ENCODE peak calls at places on chromosomes 12 and 14, in six cellular contexts. One of them, this sample, is unnamed.

GRCh38 chr14:75506930-75507329 is 15.3 kb upstream of the BATF start:
- DNase-seq in C1 segment of cervical spinal cord: no peak
- DNase-seq in non-pigmented ciliary epithelial cell: no peak
- DNase-seq in HEK293T: no peak
- DNase-seq in AML-193: no peak
- DNase-seq in stimulated activated CD4-positive, alpha-beta T cell treated with anti-CD3 and anti-CD28 coated beads, Interleukin-12 subunit alpha, Interleukin-12 subunit beta, amount 100 ng/mL, for 4 hours: no peak
- DNase-seq in this sample: no peak

GRCh38 chr12:15163577-15163976 is 57.6 kb downstream of the RERG start:
- DNase-seq in C1 segment of cervical spinal cord: no peak
- DNase-seq in non-pigmented ciliary epithelial cell: no peak
- DNase-seq in HEK293T: no peak
- DNase-seq in AML-193: no peak
- DNase-seq in stimulated activated CD4-positive, alpha-beta T cell treated with anti-CD3 and anti-CD28 coated beads, Interleukin-12 subunit alpha, Interleukin-12 subunit beta, amount 100 ng/mL, for 4 hours: no peak
- DNase-seq in this sample: no peak

GRCh38 chr12:1611775-1612174 is 17.3 kb upstream of the WNT5B start:
- DNase-seq in C1 segment of cervical spinal cord: no peak
- DNase-seq in non-pigmented ciliary epithelial cell: peak
- DNase-seq in HEK293T: no peak
- DNase-seq in AML-193: peak
- DNase-seq in stimulated activated CD4-positive, alpha-beta T cell treated with anti-CD3 and anti-CD28 coated beads, Interleukin-12 subunit alpha, Interleukin-12 subunit beta, amount 100 ng/mL, for 4 hours: no peak
- DNase-seq in this sample: no peak

GRCh38 chr12:26878661-26879119 is 45.7 kb upstream of the ITPR2 start:
- DNase-seq in C1 segment of cervical spinal cord: no peak
- DNase-seq in non-pigmented ciliary epithelial cell: no peak
- DNase-seq in HEK293T: no peak
- DNase-seq in AML-193: no peak
- DNase-seq in stimulated activated CD4-positive, alpha-beta T cell treated with anti-CD3 and anti-CD28 coated beads, Interleukin-12 subunit alpha, Interleukin-12 subunit beta, amount 100 ng/mL, for 4 hours: no peak
- DNase-seq in this sample: no peak

GRCh38 chr14:29637406-29637805 is 290.2 kb downstream of the PRKD1 start:
- DNase-seq in C1 segment of cervical spinal cord: peak
- DNase-seq in non-pigmented ciliary epithelial cell: peak
- DNase-seq in HEK293T: no peak
- DNase-seq in AML-193: no peak
- DNase-seq in stimulated activated CD4-positive, alpha-beta T cell treated with anti-CD3 and anti-CD28 coated beads, Interleukin-12 subunit alpha, Interleukin-12 subunit beta, amount 100 ng/mL, for 4 hours: no peak
- DNase-seq in this sample: no peak

GRCh38 chr12:70660620-70661219 is 23.5 kb upstream of the PTPRB start:
- DNase-seq in C1 segment of cervical spinal cord: no peak
- DNase-seq in non-pigmented ciliary epithelial cell: peak
- DNase-seq in HEK293T: no peak
- DNase-seq in AML-193: no peak
- DNase-seq in stimulated activated CD4-positive, alpha-beta T cell treated with anti-CD3 and anti-CD28 coated beads, Interleukin-12 subunit alpha, Interleukin-12 subunit beta, amount 100 ng/mL, for 4 hours: no peak
- DNase-seq in this sample: no peak

GRCh38 chr14:80127466-80127865 is 83.8 kb downstream of the DIO2 start:
- DNase-seq in C1 segment of cervical spinal cord: no peak
- DNase-seq in non-pigmented ciliary epithelial cell: no peak
- DNase-seq in HEK293T: no peak
- DNase-seq in AML-193: no peak
- DNase-seq in stimulated activated CD4-positive, alpha-beta T cell treated with anti-CD3 and anti-CD28 coated beads, Interleukin-12 subunit alpha, Interleukin-12 subunit beta, amount 100 ng/mL, for 4 hours: no peak
- DNase-seq in this sample: no peak

GRCh38 chr12:125734137-125734536 is 668.9 kb downstream of the AACS start:
- DNase-seq in C1 segment of cervical spinal cord: no peak
- DNase-seq in non-pigmented ciliary epithelial cell: no peak
- DNase-seq in HEK293T: no peak
- DNase-seq in AML-193: no peak
- DNase-seq in stimulated activated CD4-positive, alpha-beta T cell treated with anti-CD3 and anti-CD28 coated beads, Interleukin-12 subunit alpha, Interleukin-12 subunit beta, amount 100 ng/mL, for 4 hours: no peak
- DNase-seq in this sample: no peak

GRCh38 chr12:115813256-115813655 is 464.2 kb downstream of the MED13L start:
- DNase-seq in C1 segment of cervical spinal cord: no peak
- DNase-seq in non-pigmented ciliary epithelial cell: no peak
- DNase-seq in HEK293T: no peak
- DNase-seq in AML-193: no peak
- DNase-seq in stimulated activated CD4-positive, alpha-beta T cell treated with anti-CD3 and anti-CD28 coated beads, Interleukin-12 subunit alpha, Interleukin-12 subunit beta, amount 100 ng/mL, for 4 hours: no peak
- DNase-seq in this sample: no peak

GRCh38 chr12:6326316-6326959 is 15.4 kb downstream of the TNFRSF1A start:
- DNase-seq in C1 segment of cervical spinal cord: no peak
- DNase-seq in non-pigmented ciliary epithelial cell: no peak
- DNase-seq in HEK293T: peak
- DNase-seq in AML-193: peak
- DNase-seq in stimulated activated CD4-positive, alpha-beta T cell treated with anti-CD3 and anti-CD28 coated beads, Interleukin-12 subunit alpha, Interleukin-12 subunit beta, amount 100 ng/mL, for 4 hours: no peak
- DNase-seq in this sample: no peak

GRCh38 chr12:115666168-115666567 is 611.3 kb downstream of the MED13L start:
- DNase-seq in C1 segment of cervical spinal cord: no peak
- DNase-seq in non-pigmented ciliary epithelial cell: no peak
- DNase-seq in HEK293T: no peak
- DNase-seq in AML-193: no peak
- DNase-seq in stimulated activated CD4-positive, alpha-beta T cell treated with anti-CD3 and anti-CD28 coated beads, Interleukin-12 subunit alpha, Interleukin-12 subunit beta, amount 100 ng/mL, for 4 hours: no peak
- DNase-seq in this sample: no peak

GRCh38 chr12:86134571-86134970 is 121.6 kb downstream of the MGAT4C start:
- DNase-seq in C1 segment of cervical spinal cord: no peak
- DNase-seq in non-pigmented ciliary epithelial cell: no peak
- DNase-seq in HEK293T: no peak
- DNase-seq in AML-193: no peak
- DNase-seq in stimulated activated CD4-positive, alpha-beta T cell treated with anti-CD3 and anti-CD28 coated beads, Interleukin-12 subunit alpha, Interleukin-12 subunit beta, amount 100 ng/mL, for 4 hours: no peak
- DNase-seq in this sample: peak